ENCODE peak calls at places on chromosomes 13 and 19, in four cellular contexts. One of them, this sample, is unnamed.

GRCh38 chr19:58351558-58351878 is 1.8 kb downstream of the A1BG start:
- DNase-seq in hippocampal formation: no peak
- DNase-seq in activated CD8-positive, alpha-beta memory T cell treated with anti-CD3 and anti-CD28 coated beads for 1 hour: no peak
- DNase-seq in NCI-H1092: no peak
- DNase-seq in this sample: no peak

GRCh38 chr19:7905298-7905697 is 1.6 kb downstream of the MAP2K7 start:
- DNase-seq in hippocampal formation: no peak
- DNase-seq in activated CD8-positive, alpha-beta memory T cell treated with anti-CD3 and anti-CD28 coated beads for 1 hour: no peak
- DNase-seq in NCI-H1092: no peak
- DNase-seq in this sample: no peak

GRCh38 chr19:53659292-53659691 is 27.5 kb downstream of the DPRX start:
- DNase-seq in hippocampal formation: peak
- DNase-seq in NCI-H1092: no peak
- DNase-seq in activated CD8-positive, alpha-beta memory T cell treated with anti-CD3 and anti-CD28 coated beads for 1 hour: no peak
- DNase-seq in this sample: no peak

GRCh38 chr13:39417131-39417530 is 185.9 kb downstream of the LHFPL6 start:
- DNase-seq in hippocampal formation: peak
- DNase-seq in activated CD8-positive, alpha-beta memory T cell treated with anti-CD3 and anti-CD28 coated beads for 1 hour: no peak
- DNase-seq in NCI-H1092: no peak
- DNase-seq in this sample: no peak

GRCh38 chr19:16889883-16890460 is 1.2 kb downstream of the F2RL3 start:
- DNase-seq in activated CD8-positive, alpha-beta memory T cell treated with anti-CD3 and anti-CD28 coated beads for 1 hour: no peak
- DNase-seq in hippocampal formation: no peak
- DNase-seq in NCI-H1092: no peak
- DNase-seq in this sample: no peak

GRCh38 chr13:58852076-58852475 is 1220.5 kb downstream of the PCDH17 start:
- DNase-seq in activated CD8-positive, alpha-beta memory T cell treated with anti-CD3 and anti-CD28 coated beads for 1 hour: no peak
- DNase-seq in NCI-H1092: no peak
- DNase-seq in hippocampal formation: no peak
- DNase-seq in this sample: no peak

GRCh38 chr19:40592170-40592569 is 9.0 kb upstream of the LTBP4 start:
- DNase-seq in NCI-H1092: no peak
- DNase-seq in hippocampal formation: no peak
- DNase-seq in activated CD8-positive, alpha-beta memory T cell treated with anti-CD3 and anti-CD28 coated beads for 1 hour: no peak
- DNase-seq in this sample: no peak

GRCh38 chr19:30053558-30053957 is 111.5 kb downstream of the URI1 start:
- DNase-seq in activated CD8-positive, alpha-beta memory T cell treated with anti-CD3 and anti-CD28 coated beads for 1 hour: no peak
- DNase-seq in hippocampal formation: no peak
- DNase-seq in NCI-H1092: no peak
- DNase-seq in this sample: no peak

GRCh38 chr13:20943519-20944012 is 41.0 kb upstream of the XPO4 start:
- DNase-seq in hippocampal formation: peak
- DNase-seq in activated CD8-positive, alpha-beta memory T cell treated with anti-CD3 and anti-CD28 coated beads for 1 hour: peak
- DNase-seq in NCI-H1092: peak
- DNase-seq in this sample: peak

GRCh38 chr19:17454579-17454978 is 6.1 kb upstream of the TMEM221 start:
- DNase-seq in hippocampal formation: no peak
- DNase-seq in NCI-H1092: no peak
- DNase-seq in activated CD8-positive, alpha-beta memory T cell treated with anti-CD3 and anti-CD28 coated beads for 1 hour: no peak
- DNase-seq in this sample: no peak

GRCh38 chr13:99902657-99903056 is 68.9 kb downstream of the ZIC5 start:
- DNase-seq in NCI-H1092: no peak
- DNase-seq in hippocampal formation: no peak
- DNase-seq in activated CD8-positive, alpha-beta memory T cell treated with anti-CD3 and anti-CD28 coated beads for 1 hour: no peak
- DNase-seq in this sample: no peak

GRCh38 chr13:43129021-43129420 is 105.6 kb downstream of the DNAJC15 start:
- DNase-seq in NCI-H1092: no peak
- DNase-seq in hippocampal formation: no peak
- DNase-seq in activated CD8-positive, alpha-beta memory T cell treated with anti-CD3 and anti-CD28 coated beads for 1 hour: no peak
- DNase-seq in this sample: no peak

GRCh38 chr19:48111280-48111679 is 663 bp upstream of the PLA2G4C start:
- DNase-seq in hippocampal formation: no peak
- DNase-seq in NCI-H1092: no peak
- DNase-seq in activated CD8-positive, alpha-beta memory T cell treated with anti-CD3 and anti-CD28 coated beads for 1 hour: no peak
- DNase-seq in this sample: no peak

GRCh38 chr19:5049561-5049960 is 80.6 kb downstream of the KDM4B start:
- DNase-seq in hippocampal formation: no peak
- DNase-seq in activated CD8-positive, alpha-beta memory T cell treated with anti-CD3 and anti-CD28 coated beads for 1 hour: no peak
- DNase-seq in NCI-H1092: no peak
- DNase-seq in this sample: no peak

GRCh38 chr13:104625196-104625595 is 1559.0 kb upstream of the SLC10A2 start:
- DNase-seq in hippocampal formation: no peak
- DNase-seq in activated CD8-positive, alpha-beta memory T cell treated with anti-CD3 and anti-CD28 coated beads for 1 hour: no peak
- DNase-seq in NCI-H1092: no peak
- DNase-seq in this sample: no peak

GRCh38 chr19:1469200-1469935 is 9.6 kb downstream of the C19orf25 start:
- DNase-seq in NCI-H1092: no peak
- DNase-seq in hippocampal formation: no peak
- DNase-seq in activated CD8-positive, alpha-beta memory T cell treated with anti-CD3 and anti-CD28 coated beads for 1 hour: no peak
- DNase-seq in this sample: no peak

GRCh38 chr19:32181356-32181920 is 164.0 kb upstream of the ZNF507 start:
- DNase-seq in hippocampal formation: no peak
- DNase-seq in activated CD8-positive, alpha-beta memory T cell treated with anti-CD3 and anti-CD28 coated beads for 1 hour: no peak
- DNase-seq in NCI-H1092: no peak
- DNase-seq in this sample: no peak

GRCh38 chr13:25943666-25944065 is 108.2 kb downstream of the SHISA2 start:
- DNase-seq in hippocampal formation: no peak
- DNase-seq in NCI-H1092: no peak
- DNase-seq in activated CD8-positive, alpha-beta memory T cell treated with anti-CD3 and anti-CD28 coated beads for 1 hour: no peak
- DNase-seq in this sample: no peak

GRCh38 chr19:12987781-12988180 is 7.5 kb upstream of the NFIX start:
- DNase-seq in hippocampal formation: no peak
- DNase-seq in activated CD8-positive, alpha-beta memory T cell treated with anti-CD3 and anti-CD28 coated beads for 1 hour: no peak
- DNase-seq in NCI-H1092: no peak
- DNase-seq in this sample: no peak

GRCh38 chr19:55165952-55166529 is 372 bp downstream of the DNAAF3 start:
- DNase-seq in hippocampal formation: no peak
- DNase-seq in activated CD8-positive, alpha-beta memory T cell treated with anti-CD3 and anti-CD28 coated beads for 1 hour: no peak
- DNase-seq in NCI-H1092: peak
- DNase-seq in this sample: no peak

GRCh38 chr13:30395192-30396158 is 26.8 kb upstream of the UBE2L5 start:
- DNase-seq in NCI-H1092: peak
- DNase-seq in activated CD8-positive, alpha-beta memory T cell treated with anti-CD3 and anti-CD28 coated beads for 1 hour: peak
- DNase-seq in hippocampal formation: peak
- DNase-seq in this sample: peak

GRCh38 chr19:49891393-49891792 is 5.3 kb downstream of the IL4I1 start:
- DNase-seq in hippocampal formation: no peak
- DNase-seq in activated CD8-positive, alpha-beta memory T cell treated with anti-CD3 and anti-CD28 coated beads for 1 hour: no peak
- DNase-seq in NCI-H1092: no peak
- DNase-seq in this sample: no peak

GRCh38 chr19:35228177-35228930 is at the start of gene FAM187B:
- DNase-seq in hippocampal formation: peak
- DNase-seq in NCI-H1092: no peak
- DNase-seq in activated CD8-positive, alpha-beta memory T cell treated with anti-CD3 and anti-CD28 coated beads for 1 hour: no peak
- DNase-seq in this sample: no peak

GRCh38 chr13:99218969-99219368 is 18.3 kb downstream of the UBAC2 start:
- DNase-seq in hippocampal formation: no peak
- DNase-seq in NCI-H1092: no peak
- DNase-seq in activated CD8-positive, alpha-beta memory T cell treated with anti-CD3 and anti-CD28 coated beads for 1 hour: peak
- DNase-seq in this sample: no peak

GRCh38 chr13:76828316-76828741 is 57.9 kb downstream of the KCTD12 start:
- DNase-seq in NCI-H1092: no peak
- DNase-seq in hippocampal formation: no peak
- DNase-seq in activated CD8-positive, alpha-beta memory T cell treated with anti-CD3 and anti-CD28 coated beads for 1 hour: no peak
- DNase-seq in this sample: no peak

GRCh38 chr19:38543807-38544568 is 73.8 kb downstream of the MAP4K1 start:
- DNase-seq in hippocampal formation: peak
- DNase-seq in activated CD8-positive, alpha-beta memory T cell treated with anti-CD3 and anti-CD28 coated beads for 1 hour: no peak
- DNase-seq in NCI-H1092: no peak
- DNase-seq in this sample: peak

GRCh38 chr19:15274477-15274876 is 42.2 kb upstream of the EPHX3 start:
- DNase-seq in NCI-H1092: no peak
- DNase-seq in activated CD8-positive, alpha-beta memory T cell treated with anti-CD3 and anti-CD28 coated beads for 1 hour: no peak
- DNase-seq in hippocampal formation: no peak
- DNase-seq in this sample: no peak

GRCh38 chr19:30391554-30392551 is 19.7 kb downstream of the ZNF536 start:
- DNase-seq in activated CD8-positive, alpha-beta memory T cell treated with anti-CD3 and anti-CD28 coated beads for 1 hour: no peak
- DNase-seq in NCI-H1092: no peak
- DNase-seq in hippocampal formation: no peak
- DNase-seq in this sample: no peak

GRCh38 chr13:100987993-100988392 is 313.4 kb upstream of the TMTC4 start:
- DNase-seq in activated CD8-positive, alpha-beta memory T cell treated with anti-CD3 and anti-CD28 coated beads for 1 hour: no peak
- DNase-seq in NCI-H1092: peak
- DNase-seq in hippocampal formation: peak
- DNase-seq in this sample: no peak